ENCODE peak calls at places on chromosomes 16 and 17, in ten cellular contexts. H, Q, S, F, U, W, I, G, A and N are unnamed samples.

GRCh38 chr17:34283571-34283970 is 2.0 kb upstream of the CCL11 start:
- DNase-seq in H (no peak), Q (no peak), S (no peak), F (no peak), U (no peak), W (no peak), I (no peak), G (no peak), A (no peak), N (no peak)

GRCh38 chr16:23171234-23171948 is 11.2 kb upstream of the SCNN1G start:
- DNase-seq in H (no peak), Q (no peak), S (no peak), F (no peak), U (no peak), W (no peak), I (no peak), G (peak), A (no peak), N (no peak)

GRCh38 chr16:15031179-15031578 is 24.7 kb downstream of the NTAN1 start:
- DNase-seq in H (no peak), Q (no peak), S (peak), F (no peak), U (no peak), W (no peak), I (no peak), G (no peak), A (no peak), N (peak)

GRCh38 chr17:3034578-3034920 is 28.9 kb downstream of the OR1D5 start:
- DNase-seq in H (no peak), Q (no peak), S (no peak), F (no peak), U (no peak), W (peak), I (no peak), G (no peak), A (no peak), N (no peak)

GRCh38 chr16:4477966-4478365 is 1.8 kb downstream of the HMOX2 start:
- DNase-seq in H (no peak), Q (no peak), S (no peak), F (no peak), U (peak), W (no peak), I (no peak), G (no peak), A (no peak), N (no peak)

GRCh38 chr17:17877548-17878358 is 41.0 kb upstream of the SREBF1 start:
- DNase-seq in H (no peak), Q (peak), S (peak), F (peak), U (peak), W (peak), I (no peak), G (no peak), A (no peak), N (peak)

GRCh38 chr16:56368545-56368944 is 56.8 kb downstream of the AMFR start:
- DNase-seq in H (no peak), Q (no peak), S (no peak), F (no peak), U (no peak), W (no peak), I (no peak), G (no peak), A (no peak), N (no peak)

GRCh38 chr16:27404163-27404823 is 2.3 kb downstream of the IL21R start:
- DNase-seq in H (no peak), Q (no peak), S (no peak), F (no peak), U (no peak), W (no peak), I (no peak), G (no peak), A (no peak), N (no peak)

GRCh38 chr16:69036399-69037091 is 68.9 kb upstream of the HAS3 start:
- DNase-seq in H (no peak), Q (no peak), S (no peak), F (no peak), U (no peak), W (no peak), I (no peak), G (no peak), A (no peak), N (peak)

GRCh38 chr16:75114946-75115825 is 1.4 kb downstream of the LDHD start:
- DNase-seq in H (no peak), Q (no peak), S (no peak), F (no peak), U (peak), W (peak), I (no peak), G (no peak), A (no peak), N (no peak)

GRCh38 chr17:41773190-41773588 is 13.3 kb downstream of the JUP start:
- DNase-seq in H (no peak), Q (peak), S (peak), F (peak), U (peak), W (no peak), I (no peak), G (no peak), A (no peak), N (peak)

GRCh38 chr16:14086477-14086876 is 15.4 kb downstream of the MRTFB start:
- DNase-seq in H (no peak), Q (no peak), S (no peak), F (no peak), U (no peak), W (no peak), I (no peak), G (no peak), A (no peak), N (no peak)

GRCh38 chr16:12303649-12304048 is 327.1 kb downstream of the SNX29 start:
- DNase-seq in H (peak), Q (no peak), S (no peak), F (no peak), U (no peak), W (no peak), I (no peak), G (no peak), A (no peak), N (no peak)

GRCh38 chr17:19645608-19646250 is 2.8 kb upstream of the ALDH3A2 start:
- DNase-seq in H (peak), Q (no peak), S (peak), F (no peak), U (peak), W (no peak), I (no peak), G (no peak), A (no peak), N (no peak)

GRCh38 chr17:3989156-3989886 is 25.1 kb upstream of the ATP2A3 start:
- DNase-seq in H (no peak), Q (no peak), S (peak), F (no peak), U (peak), W (no peak), I (no peak), G (no peak), A (no peak), N (no peak)

GRCh38 chr16:65515193-65515592 is 393.3 kb upstream of the CDH11 start:
- DNase-seq in H (no peak), Q (no peak), S (no peak), F (no peak), U (no peak), W (no peak), I (no peak), G (no peak), A (no peak), N (no peak)

GRCh38 chr16:27408602-27409031 is 6.6 kb downstream of the IL21R start:
- DNase-seq in H (no peak), Q (no peak), S (no peak), F (no peak), U (no peak), W (no peak), I (peak), G (no peak), A (no peak), N (no peak)

GRCh38 chr16:24753437-24753836 is 24.0 kb downstream of the TNRC6A start:
- DNase-seq in H (peak), Q (no peak), S (no peak), F (no peak), U (no peak), W (no peak), I (no peak), G (no peak), A (no peak), N (no peak)

GRCh38 chr17:69761767-69762321 is 313.2 kb upstream of the KCNJ16 start:
- DNase-seq in H (no peak), Q (no peak), S (no peak), F (no peak), U (no peak), W (no peak), I (no peak), G (peak), A (no peak), N (no peak)

GRCh38 chr17:77451894-77452852 is 311.4 kb downstream of the SEC14L1 start:
- DNase-seq in H (peak), Q (peak), S (peak), F (peak), U (peak), W (peak), I (no peak), G (no peak), A (peak), N (peak)

GRCh38 chr17:47225436-47225858 is 16.3 kb downstream of the MYL4 start:
- DNase-seq in H (peak), Q (peak), S (peak), F (peak), U (no peak), W (no peak), I (no peak), G (no peak), A (peak), N (peak)

GRCh38 chr16:23500866-23501234 is 9.4 kb downstream of the GGA2 start:
- DNase-seq in H (no peak), Q (no peak), S (no peak), F (no peak), U (no peak), W (no peak), I (no peak), G (no peak), A (no peak), N (no peak)

GRCh38 chr16:14501331-14502255 is 128.5 kb downstream of the PARN start:
- DNase-seq in H (peak), Q (peak), S (peak), F (peak), U (peak), W (no peak), I (peak), G (peak), A (peak), N (peak)

GRCh38 chr17:48626202-48626469 is at the start of gene HOXB9:
- DNase-seq in H (no peak), Q (no peak), S (no peak), F (no peak), U (no peak), W (no peak), I (no peak), G (no peak), A (no peak), N (no peak)

GRCh38 chr16:69818811-69819587 is 56.9 kb downstream of the WWP2 start:
- DNase-seq in H (no peak), Q (no peak), S (no peak), F (no peak), U (peak), W (no peak), I (no peak), G (no peak), A (no peak), N (no peak)

GRCh38 chr16:76650579-76650978 is 373.4 kb downstream of the CNTNAP4 start:
- DNase-seq in H (no peak), Q (no peak), S (no peak), F (no peak), U (no peak), W (no peak), I (no peak), G (no peak), A (no peak), N (no peak)

GRCh38 chr17:16250635-16251034 is 33.6 kb downstream of the PIGL start:
- DNase-seq in H (no peak), Q (no peak), S (no peak), F (no peak), U (no peak), W (no peak), I (no peak), G (no peak), A (no peak), N (no peak)

GRCh38 chr17:18258356-18259038 is at the start of gene FLII:
- DNase-seq in H (peak), Q (peak), S (peak), F (peak), U (peak), W (peak), I (no peak), G (no peak), A (no peak), N (peak)

GRCh38 chr16:46739934-46740333 is 8.2 kb downstream of the MYLK3 start:
- DNase-seq in H (peak), Q (no peak), S (no peak), F (no peak), U (no peak), W (peak), I (no peak), G (no peak), A (no peak), N (peak)

GRCh38 chr16:29775742-29776408 is 2.2 kb upstream of the ZG16 start:
- DNase-seq in H (peak), Q (no peak), S (no peak), F (no peak), U (no peak), W (no peak), I (no peak), G (no peak), A (no peak), N (no peak)

GRCh38 chr17:77140878-77141767 is at the start of gene SEC14L1:
- DNase-seq in H (peak), Q (peak), S (peak), F (peak), U (peak), W (peak), I (no peak), G (no peak), A (peak), N (peak)

GRCh38 chr17:72267601-72268000 is 146.8 kb downstream of the SOX9 start:
- DNase-seq in H (no peak), Q (no peak), S (no peak), F (no peak), U (no peak), W (no peak), I (no peak), G (no peak), A (no peak), N (no peak)

GRCh38 chr16:67104061-67104460 is 5.7 kb upstream of the PHAF1 start:
- DNase-seq in H (peak), Q (no peak), S (no peak), F (no peak), U (peak), W (no peak), I (no peak), G (no peak), A (no peak), N (no peak)

GRCh38 chr17:32878211-32878610 is 1.3 kb upstream of the MYO1D start:
- DNase-seq in H (no peak), Q (peak), S (no peak), F (peak), U (no peak), W (no peak), I (no peak), G (no peak), A (peak), N (peak)

GRCh38 chr17:17906418-17907215 is 65.6 kb downstream of the TOM1L2 start:
- DNase-seq in H (no peak), Q (no peak), S (no peak), F (peak), U (no peak), W (peak), I (no peak), G (no peak), A (no peak), N (peak)

GRCh38 chr16:89395150-89396142 is 94.9 kb downstream of the ANKRD11 start:
- DNase-seq in H (no peak), Q (peak), S (peak), F (peak), U (peak), W (no peak), I (no peak), G (peak), A (peak), N (peak)

GRCh38 chr16:87956169-87956770 is 5.0 kb downstream of the BANP start:
- DNase-seq in H (peak), Q (no peak), S (peak), F (no peak), U (no peak), W (peak), I (peak), G (no peak), A (no peak), N (no peak)

GRCh38 chr16:30949655-30950515 is 1.0 kb downstream of the ORAI3 start:
- DNase-seq in H (peak), Q (peak), S (peak), F (peak), U (peak), W (peak), I (peak), G (no peak), A (peak), N (peak)
- TF ChIP-seq POLR2AphosphoS5 in H (peak), Q (peak), S (peak), F (peak), U (peak), W (peak), I (peak), G (peak), A (no peak), N (peak)

DNA sequence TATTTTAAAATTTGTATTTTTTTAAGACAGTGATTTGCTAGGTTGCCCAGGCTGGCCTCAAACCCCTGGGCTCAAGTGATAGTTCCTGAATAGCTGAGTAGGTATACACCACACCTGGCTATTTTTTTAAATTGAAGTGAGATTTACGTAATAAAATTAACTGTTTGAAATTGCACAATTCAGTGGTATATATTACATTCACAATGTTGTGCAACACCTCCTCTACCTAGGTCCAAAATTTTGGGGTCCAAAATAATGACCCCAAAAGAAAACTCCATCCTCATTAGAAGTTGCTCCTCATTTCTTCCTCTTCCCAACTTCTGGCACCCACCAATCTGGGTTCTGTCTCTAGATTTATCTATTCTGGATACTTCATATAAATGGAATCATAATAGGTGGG is 3.0 kb upstream of the SMARCD2 start:
- DNase-seq in H (no peak), Q (no peak), S (no peak), F (no peak), U (no peak), W (peak), I (no peak), G (no peak), A (no peak), N (no peak)
- H3K4me3 ChIP-seq in H (no peak), Q (no peak), S (no peak), F (no peak), U (no peak), W (no peak), I (no peak), G (no peak), A (no peak), N (no peak)

DNA sequence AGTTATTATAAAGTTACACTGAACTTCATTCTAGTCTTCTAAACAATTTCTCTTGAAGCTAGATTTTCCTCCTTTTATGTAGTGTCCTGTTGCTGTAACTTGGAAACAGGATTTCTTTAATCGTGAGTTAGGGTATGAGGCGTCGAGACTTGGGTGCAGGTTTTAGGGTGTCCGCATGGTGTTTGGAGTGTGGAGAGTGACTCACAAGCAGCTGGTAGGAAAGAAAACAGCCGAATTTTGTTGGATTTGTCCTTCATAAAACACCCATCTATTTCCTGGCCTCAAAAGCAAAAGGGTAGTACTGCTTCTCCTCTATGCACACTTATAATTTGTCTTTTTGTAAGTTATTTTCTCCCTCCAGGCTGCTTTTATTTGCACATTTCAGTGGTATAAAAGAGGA is 1.6 kb downstream of the RPTOR start:
- DNase-seq in H (peak), Q (no peak), S (no peak), F (no peak), U (no peak), W (no peak), I (no peak), G (no peak), A (no peak), N (no peak)
- TF ChIP-seq POLR2AphosphoS5 in H (no peak), Q (no peak), S (no peak), F (no peak), U (no peak), W (no peak), I (no peak), G (no peak), A (no peak), N (no peak)

GRCh38 chr16:85157372-85157771 is 45.1 kb upstream of the CIBAR2 start:
- DNase-seq in H (no peak), Q (no peak), S (no peak), F (no peak), U (peak), W (no peak), I (no peak), G (no peak), A (no peak), N (no peak)
- H3K4me3 ChIP-seq in H (no peak), Q (no peak), S (no peak), F (no peak), U (peak), W (peak), I (peak), G (no peak), A (no peak), N (no peak)

GRCh38 chr17:79808763-79809529 is 12.1 kb upstream of the CBX8 start:
- DNase-seq in H (peak), Q (peak), S (peak), F (peak), U (no peak), W (no peak), I (no peak), G (no peak), A (no peak), N (no peak)
- TF ChIP-seq POLR2AphosphoS5 in H (no peak), Q (peak), S (no peak), F (peak), U (no peak), W (no peak), I (no peak), G (no peak), A (no peak), N (no peak)

DNA sequence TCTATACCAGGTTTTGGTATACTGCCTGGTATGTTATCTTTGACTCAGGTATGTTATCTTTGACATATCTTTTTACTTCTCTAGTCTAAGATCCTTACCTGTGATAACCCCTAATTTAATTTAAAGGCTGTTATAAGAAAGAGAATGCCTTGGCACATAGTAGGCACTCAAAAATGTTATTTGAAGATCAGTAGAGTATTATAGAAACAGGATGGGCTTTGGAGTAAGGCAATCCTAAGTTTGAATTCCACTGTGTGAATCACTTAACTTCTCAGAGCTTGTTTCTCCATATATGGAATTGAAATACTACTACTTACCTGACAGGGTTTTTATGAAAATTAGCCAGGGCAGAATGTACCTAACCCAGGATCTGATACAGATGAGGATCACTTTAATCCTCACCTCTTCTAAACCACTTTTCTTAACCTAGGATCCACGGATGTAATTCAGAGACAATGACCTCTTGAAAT is 1.2 kb downstream of the BRIP1 start:
- DNase-seq in H (no peak), Q (no peak), S (no peak), F (no peak), U (no peak), W (no peak), I (no peak), G (no peak), A (no peak), N (no peak)
- H3K4me3 ChIP-seq in H (peak), Q (no peak), S (peak), F (no peak), U (peak), W (no peak), I (peak), G (peak), A (no peak), N (no peak)

DNA sequence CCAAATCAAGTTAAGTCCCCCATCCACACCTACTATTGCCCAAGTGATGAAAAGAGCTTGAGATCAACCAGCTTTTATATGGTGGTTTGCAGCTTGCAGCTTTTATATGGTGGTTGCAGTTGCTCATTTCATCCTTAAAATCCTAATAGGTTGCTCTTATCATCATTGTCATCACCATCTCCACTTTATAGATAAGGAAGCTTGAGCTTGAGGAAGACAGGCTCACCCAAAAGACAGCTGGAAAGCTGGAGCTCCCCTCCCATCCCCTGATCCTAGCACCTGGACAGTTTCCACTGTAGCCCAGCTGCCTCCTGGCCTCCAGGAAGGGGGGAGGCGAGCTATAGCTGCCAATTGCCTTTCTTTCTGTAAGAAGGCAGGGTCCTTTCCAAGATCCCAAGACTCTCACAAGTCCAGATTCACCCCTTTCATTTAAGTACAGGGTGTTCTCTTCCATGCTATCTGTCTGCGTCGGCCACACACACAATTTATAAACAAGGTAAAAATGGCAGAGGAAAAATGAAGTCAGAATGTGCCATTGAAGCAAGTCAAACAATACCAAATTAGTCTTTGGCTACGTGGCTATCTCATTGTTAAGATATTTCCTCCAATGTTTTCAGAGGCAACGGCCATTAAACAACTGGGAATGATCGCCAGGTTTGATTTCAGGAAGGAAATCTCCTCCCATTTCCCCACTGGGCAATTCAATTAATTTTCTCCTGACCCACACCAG is 63.3 kb downstream of the PECAM1 start:
- DNase-seq in H (no peak), Q (no peak), S (no peak), F (no peak), U (no peak), W (no peak), I (no peak), G (no peak), A (no peak), N (no peak)
- TF ChIP-seq POLR2AphosphoS5 in H (no peak), Q (peak), S (no peak), F (peak), U (no peak), W (no peak), I (no peak), G (no peak), A (no peak), N (peak)